ENCODE peak calls at places on chromosome 5, in eight cellular contexts. Q, Z, V, W, P, I, X and L are unnamed samples.

GRCh38 chr5:4116834-4117233 is 521.2 kb downstream of the IRX1 start:
- DNase-seq in Q (no peak), Z (no peak), V (no peak), W (no peak), P (no peak), I (no peak), X (no peak), L (no peak)

GRCh38 chr5:171155621-171156020 is 153.4 kb upstream of the TLX3 start:
- DNase-seq in Q (no peak), Z (no peak), V (no peak), W (no peak), P (no peak), I (no peak), X (no peak), L (no peak)

GRCh38 chr5:16913187-16913839 is 22.8 kb downstream of the MYO10 start:
- DNase-seq in Q (no peak), Z (no peak), V (no peak), W (no peak), P (no peak), I (no peak), X (no peak), L (no peak)

GRCh38 chr5:143887302-143887638 is 75.3 kb downstream of the HMHB1 start:
- DNase-seq in Q (no peak), Z (no peak), V (no peak), W (no peak), P (no peak), I (no peak), X (no peak), L (peak)

GRCh38 chr5:137639645-137640044 is 96.2 kb downstream of the KLHL3 start:
- DNase-seq in Q (no peak), Z (no peak), V (no peak), W (no peak), P (no peak), I (no peak), X (no peak), L (no peak)

GRCh38 chr5:65867509-65868195 is 58.7 kb upstream of the ERBIN start:
- DNase-seq in Q (no peak), Z (no peak), V (no peak), W (no peak), P (no peak), I (no peak), X (no peak), L (no peak)

GRCh38 chr5:174384509-174384947 is 339.0 kb downstream of the NSG2 start:
- DNase-seq in Q (no peak), Z (no peak), V (no peak), W (no peak), P (no peak), I (no peak), X (no peak), L (no peak)

GRCh38 chr5:150112211-150113046 is 26.1 kb upstream of the CSF1R start:
- DNase-seq in Q (no peak), Z (peak), V (no peak), W (no peak), P (no peak), I (peak), X (no peak), L (no peak)

GRCh38 chr5:154593091-154593490 is 115.1 kb upstream of the HAND1 start:
- DNase-seq in Q (no peak), Z (no peak), V (no peak), W (no peak), P (no peak), I (no peak), X (no peak), L (no peak)

GRCh38 chr5:173420108-173420507 is 91.9 kb upstream of the STC2 start:
- DNase-seq in Q (no peak), Z (no peak), V (no peak), W (no peak), P (no peak), I (no peak), X (no peak), L (no peak)

GRCh38 chr5:26329562-26330189 is 708.7 kb downstream of the CDH9 start:
- DNase-seq in Q (no peak), Z (peak), V (no peak), W (no peak), P (no peak), I (no peak), X (peak), L (no peak)

GRCh38 chr5:37723147-37723961 is 116.5 kb downstream of the GDNF start:
- DNase-seq in Q (no peak), Z (no peak), V (no peak), W (no peak), P (no peak), I (peak), X (peak), L (no peak)

GRCh38 chr5:79209505-79209904 is 26.4 kb upstream of the JMY start:
- DNase-seq in Q (no peak), Z (no peak), V (no peak), W (no peak), P (no peak), I (no peak), X (no peak), L (no peak)

GRCh38 chr5:72015103-72015548 is 92.1 kb upstream of the MAP1B start:
- DNase-seq in Q (no peak), Z (peak), V (no peak), W (peak), P (no peak), I (no peak), X (peak), L (peak)

GRCh38 chr5:173454764-173455598 is 126.8 kb upstream of the STC2 start:
- DNase-seq in Q (no peak), Z (no peak), V (no peak), W (no peak), P (no peak), I (no peak), X (no peak), L (no peak)

GRCh38 chr5:13866792-13867191 is 77.7 kb downstream of the DNAH5 start:
- DNase-seq in Q (no peak), Z (no peak), V (no peak), W (peak), P (no peak), I (peak), X (peak), L (peak)

GRCh38 chr5:10354048-10354872 is 765 bp downstream of the MARCHF6 start:
- DNase-seq in Q (no peak), Z (no peak), V (peak), W (peak), P (no peak), I (peak), X (peak), L (no peak)